ENCODE peak calls at places on chromosomes 13 and 19, in four cellular contexts. Y, X, T and H are unnamed samples.
A peak's percentile ranks its signal among the peaks of the same experiment; 100 is the strongest.

GRCh38 chr13:110023729-110024645 is 237.6 kb upstream of the IRS2 start:
- DNase-seq in Y (no peak), X (peak; percentile 30), T (no peak), H (no peak)

GRCh38 chr19:15331419-15332310 is 674 bp downstream of the BRD4 start:
- DNase-seq in Y (peak; percentile 10), X (peak; percentile 63), T (peak; percentile 66), H (no peak)

GRCh38 chr13:54775501-54776191 is 1747.0 kb downstream of the OLFM4 start:
- DNase-seq in Y (no peak), X (no peak), T (no peak), H (no peak)

GRCh38 chr13:45374917-45375316 is 33.9 kb upstream of the TPT1 start:
- DNase-seq in Y (no peak), X (no peak), T (no peak), H (no peak)

GRCh38 chr13:20441879-20442278 is 83.8 kb downstream of the CRYL1 start:
- DNase-seq in Y (no peak), X (no peak), T (no peak), H (no peak)

GRCh38 chr13:79723462-79724116 is 242.6 kb downstream of the NDFIP2 start:
- DNase-seq in Y (no peak), X (no peak), T (no peak), H (no peak)

GRCh38 chr19:27892500-27892899 is 1320.5 kb downstream of the UQCRFS1 start:
- DNase-seq in Y (no peak), X (no peak), T (no peak), H (no peak)

GRCh38 chr13:31101511-31102170 is 60.1 kb downstream of the HSPH1 start:
- DNase-seq in Y (no peak), X (no peak), T (no peak), H (no peak)

GRCh38 chr19:9535934-9536333 is 2.5 kb downstream of the ZNF426 start:
- DNase-seq in Y (no peak), X (no peak), T (no peak), H (no peak)

GRCh38 chr19:55591555-55591954 is 7.8 kb downstream of the FIZ1 start:
- DNase-seq in Y (no peak), X (no peak), T (no peak), H (no peak)

GRCh38 chr19:4635763-4636135 is 3.6 kb upstream of the TNFAIP8L1 start:
- DNase-seq in Y (no peak), X (no peak), T (no peak), H (no peak)

GRCh38 chr13:90654970-90655369 is 692.5 kb upstream of the MIR17HG start:
- DNase-seq in Y (no peak), X (no peak), T (no peak), H (no peak)

GRCh38 chr19:45863840-45864628 is at the start of gene FOXA3:
- DNase-seq in Y (no peak), X (peak; percentile 23), T (peak; percentile 56), H (no peak)

GRCh38 chr19:35142531-35143230 is 374 bp upstream of the FXYD7 start:
- DNase-seq in Y (peak; percentile 66), X (peak; percentile 66), T (peak; percentile 66), H (no peak)